ENCODE peak calls at places on chromosomes 3 and 15, in seven cellular contexts. One of them, this sample, is unnamed.

GRCh38 chr15:48800811-48801460 is 9.9 kb downstream of the CEP152 start:
- DNase-seq in right lobe of liver: no peak
- DNase-seq in uterus: no peak
- DNase-seq in ovary: no peak
- DNase-seq in transverse colon: no peak
- DNase-seq in IMR-90: peak; percentile 43
- DNase-seq in heart left ventricle: no peak
- DNase-seq in this sample: no peak

GRCh38 chr3:101070260-101071121 is 77.3 kb upstream of the ABI3BP start:
- DNase-seq in uterus: no peak
- DNase-seq in ovary: peak; percentile 43
- DNase-seq in IMR-90: no peak
- DNase-seq in heart left ventricle: peak; percentile 13
- DNase-seq in transverse colon: peak; percentile 84
- DNase-seq in right lobe of liver: peak; percentile 83
- DNase-seq in this sample: peak; percentile 60

GRCh38 chr3:142168514-142168913 is 19.2 kb upstream of the TFDP2 start:
- DNase-seq in IMR-90: no peak
- DNase-seq in heart left ventricle: no peak
- DNase-seq in transverse colon: no peak
- DNase-seq in right lobe of liver: no peak
- DNase-seq in ovary: no peak
- DNase-seq in uterus: no peak
- DNase-seq in this sample: no peak

GRCh38 chr3:177641206-177641605 is 443.9 kb upstream of the TBL1XR1 start:
- DNase-seq in IMR-90: no peak
- DNase-seq in heart left ventricle: no peak
- DNase-seq in ovary: no peak
- DNase-seq in transverse colon: no peak
- DNase-seq in uterus: no peak
- DNase-seq in right lobe of liver: no peak
- DNase-seq in this sample: no peak

GRCh38 chr3:51620543-51620942 is 50.5 kb upstream of the TEX264 start:
- DNase-seq in heart left ventricle: no peak
- DNase-seq in right lobe of liver: no peak
- DNase-seq in IMR-90: peak; percentile 83
- DNase-seq in ovary: no peak
- DNase-seq in transverse colon: no peak
- DNase-seq in uterus: no peak
- DNase-seq in this sample: no peak

GRCh38 chr15:89112341-89112971 is 24.2 kb downstream of the ABHD2 start:
- DNase-seq in ovary: no peak
- DNase-seq in right lobe of liver: peak; percentile 73
- DNase-seq in transverse colon: peak; percentile 76
- DNase-seq in uterus: no peak
- DNase-seq in IMR-90: peak; percentile 49
- DNase-seq in heart left ventricle: peak; percentile 65
- DNase-seq in this sample: peak; percentile 86

GRCh38 chr15:64697911-64698369 is 77.4 kb downstream of the RBPMS2 start:
- DNase-seq in uterus: no peak
- DNase-seq in heart left ventricle: no peak
- DNase-seq in transverse colon: no peak
- DNase-seq in IMR-90: peak; percentile 36
- DNase-seq in right lobe of liver: no peak
- DNase-seq in ovary: no peak
- DNase-seq in this sample: no peak

GRCh38 chr3:171088496-171088895 is 62.0 kb upstream of the SLC2A2 start:
- DNase-seq in ovary: no peak
- DNase-seq in IMR-90: peak; percentile 33
- DNase-seq in heart left ventricle: no peak
- DNase-seq in right lobe of liver: no peak
- DNase-seq in transverse colon: no peak
- DNase-seq in uterus: no peak
- DNase-seq in this sample: no peak

GRCh38 chr15:69853572-69853971 is 244.1 kb downstream of the TLE3 start:
- DNase-seq in IMR-90: peak; percentile 84
- DNase-seq in uterus: no peak
- DNase-seq in right lobe of liver: no peak
- DNase-seq in heart left ventricle: no peak
- DNase-seq in ovary: no peak
- DNase-seq in transverse colon: no peak
- DNase-seq in this sample: no peak

GRCh38 chr15:55277116-55277564 is 12.5 kb downstream of the RAB27A start:
- DNase-seq in transverse colon: peak; percentile 19
- DNase-seq in right lobe of liver: no peak
- DNase-seq in uterus: no peak
- DNase-seq in IMR-90: peak; percentile 82
- DNase-seq in heart left ventricle: no peak
- DNase-seq in ovary: no peak
- DNase-seq in this sample: no peak

GRCh38 chr3:14166877-14167605 is 11.4 kb downstream of the XPC start:
- DNase-seq in heart left ventricle: no peak
- DNase-seq in ovary: no peak
- DNase-seq in uterus: no peak
- DNase-seq in right lobe of liver: no peak
- DNase-seq in transverse colon: no peak
- DNase-seq in IMR-90: peak; percentile 26
- DNase-seq in this sample: no peak
- TF ChIP-seq POLR2A in heart left ventricle: no peak
- TF ChIP-seq POLR2A in ovary: no peak
- TF ChIP-seq POLR2A in uterus: no peak
- TF ChIP-seq POLR2A in right lobe of liver: no peak
- TF ChIP-seq POLR2A in transverse colon: no peak
- TF ChIP-seq POLR2A in IMR-90: no peak
- TF ChIP-seq POLR2A in this sample: no peak

DNA sequence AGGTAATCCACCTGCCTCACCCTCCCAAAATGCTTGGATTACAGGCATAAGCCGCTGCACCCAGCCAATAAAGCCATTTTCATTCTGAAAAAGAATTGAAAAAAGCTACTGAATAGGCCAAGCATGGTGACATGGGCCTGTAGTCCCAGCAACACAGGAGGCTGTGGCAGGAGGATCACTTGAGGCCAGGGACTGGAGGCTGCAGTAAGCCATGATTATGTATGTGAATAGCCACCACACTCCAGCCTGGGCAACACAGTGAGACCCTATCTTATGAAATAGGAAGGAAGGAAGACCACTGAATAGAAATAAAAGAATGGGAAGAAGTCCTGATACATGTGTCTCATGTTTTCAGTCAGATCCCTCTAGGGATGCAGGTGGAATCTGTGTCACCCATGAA is 36.0 kb upstream of the SEMA4B start:
- DNase-seq in ovary: no peak
- DNase-seq in heart left ventricle: no peak
- DNase-seq in uterus: no peak
- DNase-seq in transverse colon: no peak
- DNase-seq in right lobe of liver: no peak
- DNase-seq in IMR-90: no peak
- DNase-seq in this sample: no peak
- H3K27ac ChIP-seq in ovary: no peak overlapping the region
- H3K27ac ChIP-seq in heart left ventricle: peak overlapping the region; percentile 31
- H3K27ac ChIP-seq in uterus: no peak overlapping the region
- H3K27ac ChIP-seq in transverse colon: peak overlapping the region; percentile 82
- H3K27ac ChIP-seq in right lobe of liver: peak overlapping the region; percentile 34
- H3K27ac ChIP-seq in IMR-90: peak overlapping the region; percentile 73
- H3K27ac ChIP-seq in this sample: peak overlapping the region; percentile 88

GRCh38 chr3:11734-12133 is 184.8 kb upstream of the CHL1 start:
- DNase-seq in IMR-90: no peak
- DNase-seq in right lobe of liver: peak; percentile 11
- DNase-seq in ovary: peak; percentile 53
- DNase-seq in heart left ventricle: no peak
- DNase-seq in uterus: peak; percentile 17
- DNase-seq in transverse colon: no peak
- DNase-seq in this sample: peak; percentile 13
- H3K4me3 ChIP-seq in IMR-90: peak overlapping the region; percentile 64
- H3K4me3 ChIP-seq in right lobe of liver: no peak overlapping the region
- H3K4me3 ChIP-seq in ovary: no peak overlapping the region
- H3K4me3 ChIP-seq in heart left ventricle: no peak overlapping the region
- H3K4me3 ChIP-seq in uterus: no peak overlapping the region
- H3K4me3 ChIP-seq in transverse colon: no peak overlapping the region
- H3K4me3 ChIP-seq in this sample: no peak overlapping the region

DNA sequence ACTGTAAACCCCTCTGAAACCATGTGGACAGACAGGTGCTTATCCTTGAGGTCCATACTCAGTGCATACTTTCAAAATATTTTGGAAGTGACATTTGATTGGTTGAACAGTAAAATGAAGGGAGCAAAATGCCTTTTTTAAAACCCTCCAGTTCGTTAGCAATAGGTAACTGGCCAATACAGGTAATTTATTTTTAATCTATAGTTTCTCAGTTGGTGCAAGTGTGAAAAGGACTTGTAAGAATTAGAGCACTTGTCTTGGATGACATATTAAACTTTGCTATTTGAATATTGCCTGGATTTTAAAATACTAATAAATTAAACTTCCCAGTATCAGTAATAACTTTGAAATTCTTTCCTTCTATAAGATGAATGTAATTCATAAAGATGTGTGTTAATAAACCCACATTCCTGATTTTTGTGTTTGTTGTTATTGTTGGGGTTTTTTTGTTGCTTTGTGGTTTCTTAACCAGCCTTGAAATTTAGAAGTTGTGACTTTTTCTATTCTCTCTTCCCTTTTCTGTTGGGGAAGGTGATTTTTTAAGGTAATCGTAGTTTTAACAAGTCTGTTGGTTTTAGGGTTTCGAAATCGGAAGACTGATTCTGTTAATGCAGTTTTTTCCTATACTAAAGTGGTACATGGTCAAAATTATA is 90.0 kb downstream of the STT3B start:
- DNase-seq in uterus: no peak
- DNase-seq in IMR-90: no peak
- DNase-seq in transverse colon: no peak
- DNase-seq in right lobe of liver: no peak
- DNase-seq in ovary: no peak
- DNase-seq in heart left ventricle: no peak
- DNase-seq in this sample: no peak
- TF ChIP-seq POLR2A in uterus: no peak
- TF ChIP-seq POLR2A in IMR-90: no peak
- TF ChIP-seq POLR2A in transverse colon: no peak
- TF ChIP-seq POLR2A in right lobe of liver: no peak
- TF ChIP-seq POLR2A in ovary: no peak
- TF ChIP-seq POLR2A in heart left ventricle: no peak
- TF ChIP-seq POLR2A in this sample: no peak

GRCh38 chr15:98729446-98730042 is 81.2 kb downstream of the IGF1R start:
- DNase-seq in heart left ventricle: peak; percentile 64
- DNase-seq in transverse colon: no peak
- DNase-seq in ovary: no peak
- DNase-seq in IMR-90: no peak
- DNase-seq in right lobe of liver: no peak
- DNase-seq in uterus: no peak
- DNase-seq in this sample: peak; percentile 68
- H3K27ac ChIP-seq in heart left ventricle: peak overlapping the region; percentile 82
- H3K27ac ChIP-seq in transverse colon: peak overlapping the region; percentile 81
- H3K27ac ChIP-seq in ovary: no peak overlapping the region
- H3K27ac ChIP-seq in IMR-90: peak overlapping the region; percentile 51
- H3K27ac ChIP-seq in right lobe of liver: no peak overlapping the region
- H3K27ac ChIP-seq in uterus: peak overlapping the region; percentile 94
- H3K27ac ChIP-seq in this sample: peak overlapping the region; percentile 88

This sample was measured in adrenal gland.